ENCODE peak calls at places on chromosomes 16 and 17, in six cellular contexts. One of them, this sample, is unnamed.

GRCh38 chr16:4318171-4318910 is 2.5 kb downstream of the GLIS2 start:
- DNase-seq in germinal center: no peak
- DNase-seq in T-helper 2 cell: no peak
- DNase-seq in activated CD8-positive, alpha-beta T cell treated with anti-CD3 and anti-CD28 coated beads for 36 hours: no peak
- DNase-seq in stimulated activated CD4-positive, alpha-beta T cell treated with anti-CD3 and anti-CD28 coated beads, Interleukin-4, amount 100 ng/mL, for 1 hour: no peak
- DNase-seq in activated naive CD8-positive, alpha-beta T cell treated with anti-CD3 and anti-CD28 coated beads, Interleukin-2, amount 50 U/mL, for 24 hours: no peak
- DNase-seq in this sample: no peak

GRCh38 chr17:77825621-77826020 is 132.9 kb upstream of the TNRC6C start:
- DNase-seq in activated CD8-positive, alpha-beta T cell treated with anti-CD3 and anti-CD28 coated beads for 36 hours: no peak
- DNase-seq in T-helper 2 cell: no peak
- DNase-seq in germinal center: no peak
- DNase-seq in stimulated activated CD4-positive, alpha-beta T cell treated with anti-CD3 and anti-CD28 coated beads, Interleukin-4, amount 100 ng/mL, for 1 hour: no peak
- DNase-seq in activated naive CD8-positive, alpha-beta T cell treated with anti-CD3 and anti-CD28 coated beads, Interleukin-2, amount 50 U/mL, for 24 hours: no peak
- DNase-seq in this sample: no peak

GRCh38 chr17:64358261-64358788 is 32.3 kb downstream of the PECAM1 start:
- DNase-seq in activated naive CD8-positive, alpha-beta T cell treated with anti-CD3 and anti-CD28 coated beads, Interleukin-2, amount 50 U/mL, for 24 hours: no peak
- DNase-seq in activated CD8-positive, alpha-beta T cell treated with anti-CD3 and anti-CD28 coated beads for 36 hours: no peak
- DNase-seq in stimulated activated CD4-positive, alpha-beta T cell treated with anti-CD3 and anti-CD28 coated beads, Interleukin-4, amount 100 ng/mL, for 1 hour: no peak
- DNase-seq in germinal center: no peak
- DNase-seq in T-helper 2 cell: no peak
- DNase-seq in this sample: no peak

GRCh38 chr17:48181653-48182052 is 74.1 kb downstream of the SNX11 start:
- DNase-seq in stimulated activated CD4-positive, alpha-beta T cell treated with anti-CD3 and anti-CD28 coated beads, Interleukin-4, amount 100 ng/mL, for 1 hour: no peak
- DNase-seq in T-helper 2 cell: no peak
- DNase-seq in activated naive CD8-positive, alpha-beta T cell treated with anti-CD3 and anti-CD28 coated beads, Interleukin-2, amount 50 U/mL, for 24 hours: no peak
- DNase-seq in germinal center: no peak
- DNase-seq in activated CD8-positive, alpha-beta T cell treated with anti-CD3 and anti-CD28 coated beads for 36 hours: no peak
- DNase-seq in this sample: no peak

GRCh38 chr17:73357318-73357717 is 45.5 kb upstream of the CDC42EP4 start:
- DNase-seq in activated naive CD8-positive, alpha-beta T cell treated with anti-CD3 and anti-CD28 coated beads, Interleukin-2, amount 50 U/mL, for 24 hours: no peak
- DNase-seq in T-helper 2 cell: no peak
- DNase-seq in germinal center: no peak
- DNase-seq in stimulated activated CD4-positive, alpha-beta T cell treated with anti-CD3 and anti-CD28 coated beads, Interleukin-4, amount 100 ng/mL, for 1 hour: no peak
- DNase-seq in activated CD8-positive, alpha-beta T cell treated with anti-CD3 and anti-CD28 coated beads for 36 hours: no peak
- DNase-seq in this sample: no peak

GRCh38 chr16:77553130-77553529 is 118.3 kb upstream of the ADAMTS18 start:
- DNase-seq in stimulated activated CD4-positive, alpha-beta T cell treated with anti-CD3 and anti-CD28 coated beads, Interleukin-4, amount 100 ng/mL, for 1 hour: no peak
- DNase-seq in activated naive CD8-positive, alpha-beta T cell treated with anti-CD3 and anti-CD28 coated beads, Interleukin-2, amount 50 U/mL, for 24 hours: no peak
- DNase-seq in activated CD8-positive, alpha-beta T cell treated with anti-CD3 and anti-CD28 coated beads for 36 hours: no peak
- DNase-seq in germinal center: no peak
- DNase-seq in T-helper 2 cell: no peak
- DNase-seq in this sample: no peak

GRCh38 chr17:81890447-81891302 is 711 bp downstream of the ALYREF start:
- DNase-seq in stimulated activated CD4-positive, alpha-beta T cell treated with anti-CD3 and anti-CD28 coated beads, Interleukin-4, amount 100 ng/mL, for 1 hour: peak; percentile 26
- DNase-seq in activated naive CD8-positive, alpha-beta T cell treated with anti-CD3 and anti-CD28 coated beads, Interleukin-2, amount 50 U/mL, for 24 hours: no peak
- DNase-seq in activated CD8-positive, alpha-beta T cell treated with anti-CD3 and anti-CD28 coated beads for 36 hours: peak; percentile 41
- DNase-seq in germinal center: peak; percentile 30
- DNase-seq in T-helper 2 cell: no peak
- DNase-seq in this sample: peak; percentile 50

GRCh38 chr16:81616321-81617020 is 162.6 kb upstream of the PLCG2 start:
- DNase-seq in activated naive CD8-positive, alpha-beta T cell treated with anti-CD3 and anti-CD28 coated beads, Interleukin-2, amount 50 U/mL, for 24 hours: peak; percentile 75
- DNase-seq in T-helper 2 cell: peak; percentile 83
- DNase-seq in stimulated activated CD4-positive, alpha-beta T cell treated with anti-CD3 and anti-CD28 coated beads, Interleukin-4, amount 100 ng/mL, for 1 hour: peak; percentile 57
- DNase-seq in germinal center: peak; percentile 82
- DNase-seq in activated CD8-positive, alpha-beta T cell treated with anti-CD3 and anti-CD28 coated beads for 36 hours: peak; percentile 91
- DNase-seq in this sample: peak; percentile 7

GRCh38 chr17:41666708-41667279 is 21.9 kb upstream of the EIF1 start:
- DNase-seq in germinal center: peak; percentile 86
- DNase-seq in stimulated activated CD4-positive, alpha-beta T cell treated with anti-CD3 and anti-CD28 coated beads, Interleukin-4, amount 100 ng/mL, for 1 hour: peak; percentile 90
- DNase-seq in activated naive CD8-positive, alpha-beta T cell treated with anti-CD3 and anti-CD28 coated beads, Interleukin-2, amount 50 U/mL, for 24 hours: peak; percentile 94
- DNase-seq in T-helper 2 cell: peak; percentile 70
- DNase-seq in activated CD8-positive, alpha-beta T cell treated with anti-CD3 and anti-CD28 coated beads for 36 hours: peak; percentile 96
- DNase-seq in this sample: peak; percentile 91

GRCh38 chr16:67269766-67270165 is 9.6 kb upstream of the PLEKHG4 start:
- DNase-seq in activated naive CD8-positive, alpha-beta T cell treated with anti-CD3 and anti-CD28 coated beads, Interleukin-2, amount 50 U/mL, for 24 hours: no peak
- DNase-seq in stimulated activated CD4-positive, alpha-beta T cell treated with anti-CD3 and anti-CD28 coated beads, Interleukin-4, amount 100 ng/mL, for 1 hour: no peak
- DNase-seq in T-helper 2 cell: no peak
- DNase-seq in activated CD8-positive, alpha-beta T cell treated with anti-CD3 and anti-CD28 coated beads for 36 hours: no peak
- DNase-seq in germinal center: no peak
- DNase-seq in this sample: no peak

GRCh38 chr17:39595928-39596327 is 11.8 kb downstream of the NEUROD2 start:
- DNase-seq in stimulated activated CD4-positive, alpha-beta T cell treated with anti-CD3 and anti-CD28 coated beads, Interleukin-4, amount 100 ng/mL, for 1 hour: no peak
- DNase-seq in T-helper 2 cell: no peak
- DNase-seq in activated naive CD8-positive, alpha-beta T cell treated with anti-CD3 and anti-CD28 coated beads, Interleukin-2, amount 50 U/mL, for 24 hours: no peak
- DNase-seq in activated CD8-positive, alpha-beta T cell treated with anti-CD3 and anti-CD28 coated beads for 36 hours: no peak
- DNase-seq in germinal center: no peak
- DNase-seq in this sample: no peak

GRCh38 chr17:44247346-44248219 is 20.4 kb downstream of the SLC4A1 start:
- DNase-seq in activated naive CD8-positive, alpha-beta T cell treated with anti-CD3 and anti-CD28 coated beads, Interleukin-2, amount 50 U/mL, for 24 hours: no peak
- DNase-seq in activated CD8-positive, alpha-beta T cell treated with anti-CD3 and anti-CD28 coated beads for 36 hours: no peak
- DNase-seq in stimulated activated CD4-positive, alpha-beta T cell treated with anti-CD3 and anti-CD28 coated beads, Interleukin-4, amount 100 ng/mL, for 1 hour: no peak
- DNase-seq in T-helper 2 cell: no peak
- DNase-seq in germinal center: no peak
- DNase-seq in this sample: no peak

GRCh38 chr17:51056813-51057510 is 63.7 kb downstream of the SPAG9 start:
- DNase-seq in T-helper 2 cell: peak; percentile 2
- DNase-seq in activated naive CD8-positive, alpha-beta T cell treated with anti-CD3 and anti-CD28 coated beads, Interleukin-2, amount 50 U/mL, for 24 hours: no peak
- DNase-seq in germinal center: peak; percentile 18
- DNase-seq in stimulated activated CD4-positive, alpha-beta T cell treated with anti-CD3 and anti-CD28 coated beads, Interleukin-4, amount 100 ng/mL, for 1 hour: no peak
- DNase-seq in activated CD8-positive, alpha-beta T cell treated with anti-CD3 and anti-CD28 coated beads for 36 hours: peak; percentile 34
- DNase-seq in this sample: peak; percentile 60

GRCh38 chr17:38982858-38983746 is 15.9 kb upstream of the FBXO47 start:
- DNase-seq in stimulated activated CD4-positive, alpha-beta T cell treated with anti-CD3 and anti-CD28 coated beads, Interleukin-4, amount 100 ng/mL, for 1 hour: peak; percentile 16
- DNase-seq in activated naive CD8-positive, alpha-beta T cell treated with anti-CD3 and anti-CD28 coated beads, Interleukin-2, amount 50 U/mL, for 24 hours: peak; percentile 40
- DNase-seq in activated CD8-positive, alpha-beta T cell treated with anti-CD3 and anti-CD28 coated beads for 36 hours: peak; percentile 68
- DNase-seq in germinal center: peak; percentile 53
- DNase-seq in T-helper 2 cell: peak; percentile 30
- DNase-seq in this sample: peak; percentile 65

GRCh38 chr16:88844412-88845118 is 12.2 kb downstream of the GALNS start:
- DNase-seq in germinal center: peak; percentile 21
- DNase-seq in stimulated activated CD4-positive, alpha-beta T cell treated with anti-CD3 and anti-CD28 coated beads, Interleukin-4, amount 100 ng/mL, for 1 hour: no peak
- DNase-seq in T-helper 2 cell: no peak
- DNase-seq in activated CD8-positive, alpha-beta T cell treated with anti-CD3 and anti-CD28 coated beads for 36 hours: no peak
- DNase-seq in activated naive CD8-positive, alpha-beta T cell treated with anti-CD3 and anti-CD28 coated beads, Interleukin-2, amount 50 U/mL, for 24 hours: no peak
- DNase-seq in this sample: no peak

GRCh38 chr16:11128211-11129123 is 127.5 kb downstream of the SOCS1 start:
- DNase-seq in stimulated activated CD4-positive, alpha-beta T cell treated with anti-CD3 and anti-CD28 coated beads, Interleukin-4, amount 100 ng/mL, for 1 hour: no peak
- DNase-seq in activated CD8-positive, alpha-beta T cell treated with anti-CD3 and anti-CD28 coated beads for 36 hours: peak; percentile 39
- DNase-seq in germinal center: no peak
- DNase-seq in activated naive CD8-positive, alpha-beta T cell treated with anti-CD3 and anti-CD28 coated beads, Interleukin-2, amount 50 U/mL, for 24 hours: no peak
- DNase-seq in T-helper 2 cell: no peak
- DNase-seq in this sample: no peak

GRCh38 chr17:5631958-5632357 is 47.6 kb upstream of the NLRP1 start:
- DNase-seq in germinal center: no peak
- DNase-seq in activated CD8-positive, alpha-beta T cell treated with anti-CD3 and anti-CD28 coated beads for 36 hours: no peak
- DNase-seq in T-helper 2 cell: no peak
- DNase-seq in stimulated activated CD4-positive, alpha-beta T cell treated with anti-CD3 and anti-CD28 coated beads, Interleukin-4, amount 100 ng/mL, for 1 hour: no peak
- DNase-seq in activated naive CD8-positive, alpha-beta T cell treated with anti-CD3 and anti-CD28 coated beads, Interleukin-2, amount 50 U/mL, for 24 hours: no peak
- DNase-seq in this sample: no peak